ENCODE peak calls at places on chromosomes 5 and 9, in nine cellular contexts. D is ovary, R is NB4, J is RWPE2, H is foreskin fibroblast, S is IMR-90, U is pancreas, A is bronchial epithelial cell, V is fibroblast of lung. T is an unnamed sample.

GRCh38 chr5:146521403-146522106 is 5.6 kb upstream of the GPR151 start:
- DNase-seq in U (no peak), V (no peak), D (no peak), R (no peak), H (no peak), S (no peak), A (peak; percentile 22), J (no peak), T (no peak)

GRCh38 chr5:79025054-79025465 is 40.0 kb upstream of the ARSB start:
- DNase-seq in D (peak; percentile 76), H (peak; percentile 59), V (peak; percentile 77), U (peak; percentile 47), A (peak; percentile 38), S (peak; percentile 72), J (no peak), R (peak; percentile 71), T (peak; percentile 80)

GRCh38 chr5:144882739-144883283 is 712.1 kb downstream of the KCTD16 start:
- DNase-seq in S (no peak), J (no peak), R (no peak), H (no peak), A (no peak), U (no peak), V (no peak), D (no peak), T (no peak)

GRCh38 chr5:108727639-108728565 is 19.8 kb upstream of the FER start:
- DNase-seq in S (peak; percentile 89), J (peak; percentile 94), A (peak; percentile 77), U (peak; percentile 90), H (peak; percentile 91), R (peak; percentile 91), D (peak; percentile 93), V (peak; percentile 93), T (peak; percentile 91)

GRCh38 chr9:128298535-128299482 is 22.7 kb downstream of the SWI5 start:
- DNase-seq in J (no peak), U (no peak), R (no peak), V (no peak), D (no peak), S (no peak), A (peak; percentile 35), H (no peak), T (no peak)

GRCh38 chr9:133227242-133227860 is 18.3 kb upstream of the OBP2B start:
- DNase-seq in D (no peak), V (no peak), U (no peak), J (no peak), R (no peak), H (no peak), A (no peak), S (no peak), T (no peak)

GRCh38 chr9:101369286-101369685 is 15.5 kb downstream of the BAAT start:
- DNase-seq in V (no peak), R (no peak), H (no peak), A (peak; percentile 61), U (no peak), J (no peak), S (peak; percentile 5), D (no peak), T (peak; percentile 34)

GRCh38 chr5:94682799-94683198 is 64.3 kb downstream of the SLF1 start:
- DNase-seq in S (no peak), D (no peak), H (no peak), U (no peak), A (no peak), V (peak; percentile 68), J (no peak), R (no peak), T (no peak)

GRCh38 chr5:169302046-169302445 is 1.1 kb upstream of the SLIT3 start:
- DNase-seq in V (no peak), U (no peak), J (no peak), R (no peak), S (no peak), H (no peak), A (no peak), D (no peak), T (no peak)

GRCh38 chr9:4116091-4116581 is 183.7 kb downstream of the GLIS3 start:
- DNase-seq in S (peak; percentile 58), R (no peak), H (no peak), A (no peak), J (no peak), V (peak; percentile 83), D (no peak), U (no peak), T (peak; percentile 52)

GRCh38 chr9:97567182-97567893 is 65.8 kb downstream of the TSTD2 start:
- DNase-seq in V (no peak), A (no peak), D (no peak), S (no peak), J (no peak), H (no peak), R (no peak), U (no peak), T (no peak)

GRCh38 chr5:141747152-141747640 is 65.2 kb upstream of the ARAP3 start:
- DNase-seq in D (peak; percentile 65), R (no peak), H (peak; percentile 27), V (peak; percentile 50), S (peak; percentile 38), U (peak; percentile 74), J (peak; percentile 63), A (no peak), T (peak; percentile 60)

GRCh38 chr5:132747064-132747692 is at the start of gene CCNI2:
- DNase-seq in D (no peak), A (no peak), U (peak; percentile 36), S (no peak), J (no peak), V (no peak), R (peak; percentile 20), H (no peak), T (no peak)
- TF ChIP-seq CTCF in D (no peak), A (no peak), U (no peak), S (no peak), J (peak; percentile 39), V (no peak), R (no peak), H (no peak), T (no peak)

GRCh38 chr9:466749-467148 is 252.1 kb downstream of the DOCK8 start:
- DNase-seq in D (no peak), S (no peak), A (no peak), R (no peak), J (no peak), H (no peak), V (no peak), U (no peak), T (no peak)
- H3K4me3 ChIP-seq in D (no peak overlapping the region), S (no peak overlapping the region), A (no peak overlapping the region), R (no peak overlapping the region), J (no peak overlapping the region), H (no peak overlapping the region), V (no peak overlapping the region), U (no peak overlapping the region), T (no peak overlapping the region)

GRCh38 chr5:135724475-135725065 is 109.9 kb upstream of the SLC25A48 start:
- DNase-seq in D (no peak), R (peak; percentile 7), H (no peak), U (no peak), S (no peak), J (no peak), V (no peak), A (no peak), T (no peak)

GRCh38 chr5:135729582-135729879 is 104.9 kb upstream of the SLC25A48 start:
- DNase-seq in H (no peak), J (no peak), A (peak; percentile 54), S (no peak), U (no peak), D (no peak), V (no peak), R (peak; percentile 28), T (no peak)
- TF ChIP-seq CTCF in H (no peak), J (peak; percentile 86), A (peak; percentile 33), S (peak; percentile 5), U (no peak), D (no peak), V (peak; percentile 11), R (peak; percentile 8), T (peak; percentile 5)

GRCh38 chr5:35246411-35246810 is 16.1 kb upstream of the PRLR start:
- DNase-seq in D (no peak), R (no peak), J (no peak), U (peak; percentile 55), V (no peak), S (no peak), A (no peak), H (no peak), T (no peak)

GRCh38 chr5:35248843-35249780 is 18.8 kb upstream of the PRLR start:
- DNase-seq in U (no peak), A (no peak), H (no peak), R (no peak), J (no peak), D (no peak), V (peak; percentile 18), S (peak; percentile 8), T (no peak)

GRCh38 chr5:35244171-35244570 is 13.9 kb upstream of the PRLR start:
- DNase-seq in D (no peak), R (no peak), U (no peak), A (no peak), H (no peak), J (no peak), V (no peak), S (no peak), T (no peak)

GRCh38 chr5:35246928-35247644 is 16.8 kb upstream of the PRLR start:
- DNase-seq in S (no peak), V (peak; percentile 29), J (no peak), A (no peak), U (peak; percentile 76), D (peak; percentile 78), R (no peak), H (no peak), T (peak; percentile 71)

DNA sequence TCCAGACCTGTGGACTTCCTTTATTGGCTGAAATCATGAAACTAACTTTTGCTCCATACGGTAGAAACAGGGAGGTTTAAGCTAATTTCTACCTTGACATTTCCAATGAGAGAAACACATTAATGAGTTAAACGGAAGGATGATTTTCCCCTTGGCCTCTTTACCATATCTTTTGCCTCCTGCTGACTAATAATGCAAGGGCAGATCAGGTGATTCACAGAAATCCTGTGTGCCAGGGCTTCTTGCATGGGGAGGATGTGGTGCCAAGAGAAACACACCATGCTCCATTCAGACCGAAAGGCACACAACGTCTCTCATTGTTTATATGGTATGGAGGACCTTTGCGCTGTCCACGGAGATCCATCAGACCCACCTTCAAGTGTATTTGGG is 17.4 kb upstream of the PRLR start:
- DNase-seq in H (no peak), A (no peak), V (no peak), D (no peak), U (peak; percentile 71), S (no peak), J (no peak), R (no peak), T (peak; percentile 54)
- H3K4me3 ChIP-seq in H (no peak overlapping the region), A (no peak overlapping the region), V (no peak overlapping the region), D (no peak overlapping the region), U (no peak overlapping the region), S (no peak overlapping the region), J (no peak overlapping the region), R (no peak overlapping the region), T (no peak overlapping the region)

T was measured in cardiac fibroblast.